ENCODE peak calls at places on chromosomes 16 and 17, in eight cellular contexts. P is tibial nerve, W is AG04449, A is Calu3, I is body of pancreas, H is OCI-LY7, V is dorsolateral prefrontal cortex, O is HFFc6. Y is an unnamed sample.

GRCh38 chr16:70370924-70371323 is 24.2 kb downstream of the DDX19A start:
- DNase-seq in V (no peak), P (no peak), H (no peak), A (no peak), O (no peak), I (no peak), W (no peak), Y (no peak)

GRCh38 chr17:78123258-78123929 is 5.2 kb downstream of the TMC6 start:
- DNase-seq in P (no peak), H (no peak), O (no peak), A (no peak), W (no peak), V (no peak), I (no peak), Y (no peak)

GRCh38 chr16:14150796-14151195 is 79.7 kb downstream of the MRTFB start:
- DNase-seq in O (no peak), A (no peak), W (no peak), I (no peak), P (no peak), V (no peak), H (no peak), Y (no peak)

GRCh38 chr16:75120253-75120652 is 3.7 kb upstream of the LDHD start:
- DNase-seq in P (no peak), O (no peak), I (no peak), H (no peak), W (no peak), A (no peak), V (no peak), Y (no peak)

GRCh38 chr17:49963626-49964538 is 5.1 kb upstream of the DLX4 start:
- DNase-seq in V (no peak), I (peak), H (no peak), O (no peak), P (no peak), A (no peak), W (no peak), Y (no peak)

GRCh38 chr17:12546983-12547382 is 118.7 kb upstream of the MYOCD start:
- DNase-seq in V (no peak), I (no peak), W (no peak), P (no peak), A (no peak), O (no peak), H (no peak), Y (no peak)

GRCh38 chr16:27225536-27226360 is 22.4 kb downstream of the KDM8 start:
- DNase-seq in P (no peak), A (no peak), V (no peak), H (peak), I (peak), O (no peak), W (no peak), Y (no peak)

GRCh38 chr16:48287239-48287638 is 39.9 kb upstream of the ABCC11 start:
- DNase-seq in V (no peak), I (no peak), P (no peak), H (no peak), W (no peak), A (no peak), O (peak), Y (no peak)

GRCh38 chr17:49993423-49994037 is 1.5 kb downstream of the DLX3 start:
- DNase-seq in O (no peak), V (no peak), H (no peak), A (no peak), W (no peak), I (peak), P (no peak), Y (no peak)

GRCh38 chr17:67557921-67558320 is 159.8 kb upstream of the NOL11 start:
- DNase-seq in P (no peak), A (no peak), I (no peak), W (peak), O (no peak), H (no peak), V (no peak), Y (no peak)

GRCh38 chr16:49608801-49609200 is 235.2 kb downstream of the C16orf78 start:
- DNase-seq in V (no peak), W (peak), I (no peak), A (no peak), H (peak), O (no peak), P (no peak), Y (no peak)

GRCh38 chr17:6930754-6931153 is 65.1 kb upstream of the ALOX12 start:
- DNase-seq in P (no peak), H (no peak), A (no peak), V (no peak), W (no peak), O (no peak), I (no peak), Y (no peak)

GRCh38 chr16:80081851-80082250 is 458.9 kb upstream of the DYNLRB2 start:
- DNase-seq in H (no peak), O (no peak), I (no peak), P (no peak), V (no peak), A (no peak), W (no peak), Y (no peak)

GRCh38 chr16:1909661-1910231 is 8.5 kb downstream of the HS3ST6 start:
- DNase-seq in W (no peak), V (no peak), P (no peak), O (no peak), A (no peak), I (no peak), H (no peak), Y (no peak)

GRCh38 chr16:81807767-81808166 is 28.7 kb downstream of the PLCG2 start:
- DNase-seq in I (no peak), W (no peak), H (no peak), O (no peak), V (no peak), P (no peak), A (no peak), Y (no peak)

GRCh38 chr17:17783121-17783824 is 53.5 kb downstream of the SREBF1 start:
- DNase-seq in H (peak), V (peak), P (peak), I (peak), W (no peak), A (peak), O (no peak), Y (peak)
- TF ChIP-seq CTCF in H (peak), V (peak), P (no peak), I (no peak), W (peak), A (peak), O (peak), Y (peak)

GRCh38 chr17:59534583-59534982 is 30.8 kb upstream of the DHX40 start:
- DNase-seq in H (peak), V (no peak), A (no peak), P (no peak), I (no peak), O (no peak), W (no peak), Y (peak)
- TF ChIP-seq CTCF in H (peak), V (no peak), A (no peak), P (no peak), I (no peak), O (no peak), W (no peak), Y (no peak)

DNA sequence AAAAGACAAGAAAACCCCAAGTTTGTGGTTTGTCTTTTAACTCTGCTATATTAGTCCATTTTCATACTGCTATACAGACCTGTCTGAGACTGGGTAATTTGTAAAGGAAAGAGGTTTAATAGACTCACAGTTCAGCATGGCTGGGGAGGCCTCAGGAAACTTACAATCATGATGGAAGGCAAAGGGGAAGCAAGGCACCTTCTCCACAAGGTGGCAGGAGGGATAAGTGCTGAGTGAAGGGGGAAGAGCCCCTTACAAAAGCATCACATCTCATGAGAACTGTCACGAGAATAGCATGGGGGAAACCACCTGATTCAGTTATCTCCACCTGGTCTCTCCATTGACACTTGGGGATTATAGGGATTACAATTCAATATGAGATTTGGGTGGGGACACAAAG is 13.5 kb upstream of the ADAM11 start:
- DNase-seq in V (no peak), A (no peak), P (no peak), I (no peak), O (no peak), W (no peak), H (no peak), Y (no peak)
- TF ChIP-seq CTCF in V (no peak), A (no peak), P (no peak), I (no peak), O (no peak), W (no peak), H (peak), Y (peak)

GRCh38 chr17:30377574-30377973 is 1.2 kb upstream of the CPD start:
- DNase-seq in I (no peak), P (no peak), H (no peak), V (no peak), W (no peak), O (no peak), A (no peak), Y (no peak)

GRCh38 chr17:30376621-30377452 is 1.9 kb upstream of the CPD start:
- DNase-seq in A (peak), P (peak), I (peak), O (peak), W (peak), V (no peak), H (no peak), Y (peak)

GRCh38 chr17:30378797-30379302 is at the start of gene CPD:
- DNase-seq in I (peak), A (peak), H (peak), V (peak), W (peak), P (peak), O (peak), Y (peak)

GRCh38 chr17:30379303-30380105 is 777 bp downstream of the CPD start:
- DNase-seq in H (peak), A (peak), W (no peak), P (no peak), I (peak), O (no peak), V (peak), Y (peak)

GRCh38 chr17:30378191-30378796 is 433 bp upstream of the CPD start:
- DNase-seq in V (peak), W (no peak), I (peak), P (no peak), A (peak), H (peak), O (no peak), Y (no peak)
- TF ChIP-seq CTCF in V (no peak), W (no peak), I (no peak), P (no peak), A (no peak), H (no peak), O (no peak), Y (no peak)

DNA sequence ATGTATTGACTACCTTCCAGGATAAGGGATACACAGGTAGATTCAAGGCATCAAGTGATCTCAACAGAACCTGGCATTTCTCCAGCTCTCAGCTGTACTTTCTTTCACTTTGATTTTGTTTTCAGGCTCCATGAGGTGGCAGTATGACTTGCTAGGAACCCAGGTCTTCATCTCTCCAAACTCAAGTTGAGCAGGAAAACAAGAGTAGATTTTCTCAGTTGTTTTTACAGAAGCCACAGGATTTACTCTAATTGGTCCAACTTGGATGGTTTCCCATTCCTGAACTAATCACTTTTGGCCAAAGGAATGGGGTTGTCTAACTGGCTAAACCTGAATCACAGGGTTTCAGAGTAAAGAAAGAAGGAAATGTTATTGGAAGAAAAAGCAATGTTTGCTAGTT is 146.6 kb downstream of the TRIM37 start:
- DNase-seq in I (peak), V (no peak), A (peak), O (peak), H (peak), W (peak), P (no peak), Y (peak)
- TF ChIP-seq CTCF in I (no peak), V (no peak), A (no peak), O (peak), H (peak), W (peak), P (no peak), Y (peak)

DNA sequence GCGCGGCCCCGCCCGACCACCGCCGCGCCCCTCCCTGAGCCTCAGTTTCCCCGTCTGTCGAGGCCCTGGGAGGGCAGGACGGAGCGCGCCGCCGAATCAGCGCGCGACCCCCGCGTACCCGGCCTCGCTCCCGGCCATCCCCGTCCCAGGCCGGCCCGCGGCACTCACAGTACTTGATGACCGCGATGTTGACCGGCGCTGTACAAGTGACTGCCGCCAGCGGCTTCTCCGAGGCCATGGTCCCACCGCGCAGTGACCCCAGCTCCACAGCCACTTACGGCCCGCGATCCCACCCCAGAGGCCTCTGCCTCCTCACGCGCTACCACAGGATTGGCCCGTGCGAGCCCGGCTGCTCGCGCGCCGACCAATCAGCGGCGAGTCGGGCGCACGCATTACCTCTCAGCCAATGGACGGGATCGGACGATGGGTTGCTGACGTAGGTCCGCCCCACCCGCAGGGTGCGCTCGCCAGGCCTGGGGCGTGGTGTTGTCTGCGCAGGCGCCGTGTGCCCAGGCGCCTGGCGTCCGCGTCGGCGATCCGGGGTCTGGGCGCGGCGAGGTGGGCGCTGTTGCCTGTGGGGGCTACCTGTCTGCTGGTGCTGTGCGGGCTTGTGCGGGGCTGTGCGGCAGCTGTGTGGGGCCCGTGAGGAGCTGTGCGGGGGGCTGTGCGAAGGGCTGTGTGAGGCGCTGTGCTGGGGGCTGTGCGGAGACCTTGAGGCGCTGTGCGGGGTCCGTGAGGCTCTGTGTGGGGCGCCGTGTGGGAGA is at the start of gene MVD:
- DNase-seq in P (peak), O (peak), I (peak), W (peak), A (peak), V (peak), H (peak), Y (peak)
- TF ChIP-seq CTCF in P (peak), O (peak), I (no peak), W (no peak), A (no peak), V (peak), H (peak), Y (no peak)